ENCODE peak calls at places on chromosomes 11 and 22, in eight cellular contexts. One of them, this sample, is unnamed. For H3K27me3, the result is how much of the 10 kb centered on the place peaks cover.

GRCh38 chr11:13160302-13160701 is 117.3 kb upstream of the BMAL1 start:
- DNase-seq in cardiac muscle cell: no peak
- DNase-seq in gastrocnemius medialis: no peak
- DNase-seq in CD4-positive, alpha-beta memory T cell: no peak
- DNase-seq in naive thymus-derived CD4-positive, alpha-beta T cell: no peak
- DNase-seq in adipocyte: no peak
- DNase-seq in CD4-positive, CD25-positive, alpha-beta regulatory T cell: no peak
- DNase-seq in prostate gland: peak
- DNase-seq in this sample: no peak

GRCh38 chr22:27105142-27106025 is 448.0 kb downstream of the MIAT start:
- DNase-seq in cardiac muscle cell: peak
- DNase-seq in gastrocnemius medialis: peak
- DNase-seq in CD4-positive, alpha-beta memory T cell: no peak
- DNase-seq in naive thymus-derived CD4-positive, alpha-beta T cell: no peak
- DNase-seq in adipocyte: peak
- DNase-seq in CD4-positive, CD25-positive, alpha-beta regulatory T cell: no peak
- DNase-seq in prostate gland: no peak
- DNase-seq in this sample: peak

GRCh38 chr22:36541831-36542391 is 12.9 kb upstream of the EIF3D start:
- DNase-seq in cardiac muscle cell: peak
- DNase-seq in gastrocnemius medialis: no peak
- DNase-seq in CD4-positive, alpha-beta memory T cell: no peak
- DNase-seq in naive thymus-derived CD4-positive, alpha-beta T cell: peak
- DNase-seq in adipocyte: peak
- DNase-seq in CD4-positive, CD25-positive, alpha-beta regulatory T cell: no peak
- DNase-seq in prostate gland: peak
- DNase-seq in this sample: no peak

GRCh38 chr11:65412271-65413076 is 10.1 kb upstream of the NEAT1 start:
- DNase-seq in cardiac muscle cell: no peak
- DNase-seq in gastrocnemius medialis: no peak
- DNase-seq in CD4-positive, alpha-beta memory T cell: no peak
- DNase-seq in naive thymus-derived CD4-positive, alpha-beta T cell: no peak
- DNase-seq in adipocyte: no peak
- DNase-seq in CD4-positive, CD25-positive, alpha-beta regulatory T cell: no peak
- DNase-seq in prostate gland: no peak
- DNase-seq in this sample: no peak

GRCh38 chr11:12086271-12087074 is 23.9 kb upstream of the MICAL2 start:
- DNase-seq in cardiac muscle cell: peak
- DNase-seq in gastrocnemius medialis: peak
- DNase-seq in CD4-positive, alpha-beta memory T cell: no peak
- DNase-seq in naive thymus-derived CD4-positive, alpha-beta T cell: no peak
- DNase-seq in adipocyte: peak
- DNase-seq in CD4-positive, CD25-positive, alpha-beta regulatory T cell: no peak
- DNase-seq in prostate gland: no peak
- DNase-seq in this sample: peak

GRCh38 chr11:67023957-67024353 is 1.0 kb downstream of the SYT12 start:
- DNase-seq in cardiac muscle cell: no peak
- DNase-seq in gastrocnemius medialis: no peak
- DNase-seq in CD4-positive, alpha-beta memory T cell: no peak
- DNase-seq in naive thymus-derived CD4-positive, alpha-beta T cell: no peak
- DNase-seq in adipocyte: no peak
- DNase-seq in CD4-positive, CD25-positive, alpha-beta regulatory T cell: no peak
- DNase-seq in prostate gland: no peak
- DNase-seq in this sample: no peak

GRCh38 chr11:93219440-93219839 is 21.6 kb upstream of the SLC36A4 start:
- DNase-seq in cardiac muscle cell: no peak
- DNase-seq in gastrocnemius medialis: no peak
- DNase-seq in CD4-positive, alpha-beta memory T cell: no peak
- DNase-seq in naive thymus-derived CD4-positive, alpha-beta T cell: no peak
- DNase-seq in adipocyte: no peak
- DNase-seq in CD4-positive, CD25-positive, alpha-beta regulatory T cell: no peak
- DNase-seq in prostate gland: no peak
- DNase-seq in this sample: no peak

GRCh38 chr11:119619665-119620064 is 109.3 kb downstream of the NECTIN1 start:
- DNase-seq in cardiac muscle cell: no peak
- DNase-seq in gastrocnemius medialis: no peak
- DNase-seq in CD4-positive, alpha-beta memory T cell: no peak
- DNase-seq in naive thymus-derived CD4-positive, alpha-beta T cell: no peak
- DNase-seq in adipocyte: no peak
- DNase-seq in CD4-positive, CD25-positive, alpha-beta regulatory T cell: no peak
- DNase-seq in prostate gland: no peak
- DNase-seq in this sample: no peak

GRCh38 chr11:100776212-100776896 is 89.3 kb downstream of the ARHGAP42 start:
- DNase-seq in cardiac muscle cell: peak
- DNase-seq in gastrocnemius medialis: no peak
- DNase-seq in CD4-positive, alpha-beta memory T cell: no peak
- DNase-seq in naive thymus-derived CD4-positive, alpha-beta T cell: no peak
- DNase-seq in adipocyte: no peak
- DNase-seq in CD4-positive, CD25-positive, alpha-beta regulatory T cell: no peak
- DNase-seq in prostate gland: no peak
- DNase-seq in this sample: no peak

GRCh38 chr11:10309163-10310093 is 4.6 kb downstream of the ADM start:
- DNase-seq in cardiac muscle cell: peak
- DNase-seq in gastrocnemius medialis: peak
- DNase-seq in CD4-positive, alpha-beta memory T cell: no peak
- DNase-seq in naive thymus-derived CD4-positive, alpha-beta T cell: no peak
- DNase-seq in adipocyte: peak
- DNase-seq in CD4-positive, CD25-positive, alpha-beta regulatory T cell: no peak
- DNase-seq in prostate gland: peak
- DNase-seq in this sample: peak

GRCh38 chr11:46865340-46865739 is 19.3 kb upstream of the CKAP5 start:
- DNase-seq in cardiac muscle cell: peak
- DNase-seq in gastrocnemius medialis: no peak
- DNase-seq in CD4-positive, alpha-beta memory T cell: no peak
- DNase-seq in naive thymus-derived CD4-positive, alpha-beta T cell: no peak
- DNase-seq in adipocyte: peak
- DNase-seq in CD4-positive, CD25-positive, alpha-beta regulatory T cell: no peak
- DNase-seq in prostate gland: no peak
- DNase-seq in this sample: no peak

GRCh38 chr22:28978863-28979799 is 82.5 kb downstream of the C22orf31 start:
- DNase-seq in cardiac muscle cell: no peak
- DNase-seq in gastrocnemius medialis: peak
- DNase-seq in CD4-positive, alpha-beta memory T cell: no peak
- DNase-seq in naive thymus-derived CD4-positive, alpha-beta T cell: no peak
- DNase-seq in adipocyte: no peak
- DNase-seq in CD4-positive, CD25-positive, alpha-beta regulatory T cell: no peak
- DNase-seq in prostate gland: no peak
- DNase-seq in this sample: no peak

GRCh38 chr22:16601437-16602223 is 9.0 kb upstream of the CCT8L2 start:
- DNase-seq in cardiac muscle cell: no peak
- DNase-seq in gastrocnemius medialis: no peak
- DNase-seq in CD4-positive, alpha-beta memory T cell: no peak
- DNase-seq in naive thymus-derived CD4-positive, alpha-beta T cell: no peak
- DNase-seq in adipocyte: no peak
- DNase-seq in CD4-positive, CD25-positive, alpha-beta regulatory T cell: no peak
- DNase-seq in prostate gland: no peak
- DNase-seq in this sample: no peak

GRCh38 chr11:122872046-122872445 is 10.5 kb upstream of the JHY start:
- DNase-seq in cardiac muscle cell: no peak
- DNase-seq in gastrocnemius medialis: no peak
- DNase-seq in CD4-positive, alpha-beta memory T cell: no peak
- DNase-seq in naive thymus-derived CD4-positive, alpha-beta T cell: no peak
- DNase-seq in adipocyte: no peak
- DNase-seq in CD4-positive, CD25-positive, alpha-beta regulatory T cell: no peak
- DNase-seq in prostate gland: no peak
- DNase-seq in this sample: no peak

GRCh38 chr11:14529933-14530332 is 9.7 kb upstream of the PSMA1 start:
- DNase-seq in cardiac muscle cell: no peak
- DNase-seq in gastrocnemius medialis: no peak
- DNase-seq in CD4-positive, alpha-beta memory T cell: no peak
- DNase-seq in naive thymus-derived CD4-positive, alpha-beta T cell: no peak
- DNase-seq in adipocyte: no peak
- DNase-seq in CD4-positive, CD25-positive, alpha-beta regulatory T cell: no peak
- DNase-seq in prostate gland: no peak
- DNase-seq in this sample: no peak

GRCh38 chr11:35856259-35856658 is 87.6 kb upstream of the LDLRAD3 start:
- DNase-seq in cardiac muscle cell: no peak
- DNase-seq in gastrocnemius medialis: no peak
- DNase-seq in CD4-positive, alpha-beta memory T cell: no peak
- DNase-seq in naive thymus-derived CD4-positive, alpha-beta T cell: no peak
- DNase-seq in adipocyte: no peak
- DNase-seq in CD4-positive, CD25-positive, alpha-beta regulatory T cell: no peak
- DNase-seq in prostate gland: no peak
- DNase-seq in this sample: no peak

GRCh38 chr11:120134106-120134930 is 3.6 kb downstream of the TRIM29 start:
- DNase-seq in cardiac muscle cell: no peak
- DNase-seq in gastrocnemius medialis: no peak
- DNase-seq in CD4-positive, alpha-beta memory T cell: no peak
- DNase-seq in naive thymus-derived CD4-positive, alpha-beta T cell: no peak
- DNase-seq in adipocyte: no peak
- DNase-seq in CD4-positive, CD25-positive, alpha-beta regulatory T cell: no peak
- DNase-seq in prostate gland: peak
- DNase-seq in this sample: no peak

GRCh38 chr11:12008790-12009616 is 577 bp upstream of the DKK3 start:
- DNase-seq in cardiac muscle cell: peak
- DNase-seq in gastrocnemius medialis: no peak
- DNase-seq in CD4-positive, alpha-beta memory T cell: no peak
- DNase-seq in naive thymus-derived CD4-positive, alpha-beta T cell: no peak
- DNase-seq in adipocyte: peak
- DNase-seq in CD4-positive, CD25-positive, alpha-beta regulatory T cell: no peak
- DNase-seq in prostate gland: no peak
- DNase-seq in this sample: no peak

GRCh38 chr11:2919837-2920236 is 9.4 kb downstream of the PHLDA2 start:
- DNase-seq in cardiac muscle cell: no peak
- DNase-seq in gastrocnemius medialis: no peak
- DNase-seq in CD4-positive, alpha-beta memory T cell: no peak
- DNase-seq in naive thymus-derived CD4-positive, alpha-beta T cell: no peak
- DNase-seq in adipocyte: no peak
- DNase-seq in CD4-positive, CD25-positive, alpha-beta regulatory T cell: no peak
- DNase-seq in prostate gland: no peak
- DNase-seq in this sample: no peak

GRCh38 chr22:46084376-46084775 is 66.0 kb upstream of the PPARA start:
- DNase-seq in cardiac muscle cell: no peak
- DNase-seq in gastrocnemius medialis: no peak
- DNase-seq in CD4-positive, alpha-beta memory T cell: no peak
- DNase-seq in naive thymus-derived CD4-positive, alpha-beta T cell: no peak
- DNase-seq in adipocyte: no peak
- DNase-seq in CD4-positive, CD25-positive, alpha-beta regulatory T cell: no peak
- DNase-seq in prostate gland: no peak
- DNase-seq in this sample: no peak
- H3K27me3 ChIP-seq in cardiac muscle cell: under half
- H3K27me3 ChIP-seq in gastrocnemius medialis: under half
- H3K27me3 ChIP-seq in CD4-positive, alpha-beta memory T cell: under half
- H3K27me3 ChIP-seq in naive thymus-derived CD4-positive, alpha-beta T cell: under half
- H3K27me3 ChIP-seq in adipocyte: under half
- H3K27me3 ChIP-seq in CD4-positive, CD25-positive, alpha-beta regulatory T cell: under half
- H3K27me3 ChIP-seq in prostate gland: under half
- H3K27me3 ChIP-seq in this sample: under half

DNA sequence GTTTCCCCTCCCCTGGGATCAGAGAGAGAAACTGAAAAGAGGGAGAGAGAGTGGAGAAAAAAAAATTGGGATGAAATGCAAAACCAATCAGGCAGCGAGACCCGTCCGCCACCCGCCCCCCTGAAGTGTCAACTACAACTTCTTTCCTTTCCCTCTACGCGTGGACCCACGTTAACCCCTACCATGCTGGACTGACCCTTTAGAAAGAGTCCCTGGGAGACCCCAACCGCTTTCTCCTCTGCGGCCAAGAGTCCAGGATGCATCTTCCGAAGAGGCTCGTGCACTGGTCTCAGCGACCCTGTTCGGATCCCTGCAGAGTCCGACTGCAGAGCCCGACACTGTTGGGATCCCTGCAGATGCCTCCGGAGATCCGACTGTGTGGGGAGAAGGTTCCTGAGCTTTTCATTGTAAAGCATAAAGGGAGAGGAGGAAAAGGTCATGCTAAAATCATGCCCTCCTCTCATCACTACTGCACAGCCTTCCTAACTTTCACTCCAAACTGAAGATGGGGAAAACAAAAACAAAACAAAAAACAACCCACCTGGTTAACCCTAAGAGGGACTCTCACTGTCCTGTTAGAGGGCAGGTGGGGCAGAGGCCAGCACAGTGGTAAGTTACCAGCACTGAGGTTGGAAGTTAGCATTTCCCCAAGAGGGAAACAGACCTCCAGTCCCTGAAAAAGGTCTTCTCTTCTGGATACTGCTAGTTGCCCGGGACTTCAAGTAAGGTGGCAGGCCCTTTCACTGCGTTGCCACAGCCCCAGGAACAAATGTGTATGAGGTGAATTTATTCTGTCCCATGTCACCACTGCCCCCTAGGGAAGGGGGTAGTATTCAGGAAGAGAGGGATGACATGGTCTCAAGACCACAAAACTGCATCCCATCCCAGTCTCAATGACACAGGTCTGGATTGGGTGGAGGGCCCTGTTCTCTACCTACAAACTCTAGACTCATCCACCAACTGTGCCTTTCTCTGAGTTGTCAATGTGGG is 578 bp upstream of the ADAMTS8 start:
- DNase-seq in cardiac muscle cell: no peak
- DNase-seq in gastrocnemius medialis: no peak
- DNase-seq in CD4-positive, alpha-beta memory T cell: no peak
- DNase-seq in naive thymus-derived CD4-positive, alpha-beta T cell: no peak
- DNase-seq in adipocyte: no peak
- DNase-seq in CD4-positive, CD25-positive, alpha-beta regulatory T cell: no peak
- DNase-seq in prostate gland: no peak
- DNase-seq in this sample: no peak
- H3K27me3 ChIP-seq in cardiac muscle cell: under half
- H3K27me3 ChIP-seq in gastrocnemius medialis: under half
- H3K27me3 ChIP-seq in CD4-positive, alpha-beta memory T cell: under half
- H3K27me3 ChIP-seq in naive thymus-derived CD4-positive, alpha-beta T cell: under half
- H3K27me3 ChIP-seq in adipocyte: under half
- H3K27me3 ChIP-seq in CD4-positive, CD25-positive, alpha-beta regulatory T cell: under half
- H3K27me3 ChIP-seq in prostate gland: under half
- H3K27me3 ChIP-seq in this sample: under half

GRCh38 chr11:114309517-114309916 is 13.3 kb downstream of the NNMT start:
- DNase-seq in cardiac muscle cell: peak
- DNase-seq in gastrocnemius medialis: no peak
- DNase-seq in CD4-positive, alpha-beta memory T cell: no peak
- DNase-seq in naive thymus-derived CD4-positive, alpha-beta T cell: no peak
- DNase-seq in adipocyte: peak
- DNase-seq in CD4-positive, CD25-positive, alpha-beta regulatory T cell: no peak
- DNase-seq in prostate gland: no peak
- DNase-seq in this sample: no peak
- H3K27me3 ChIP-seq in cardiac muscle cell: under half
- H3K27me3 ChIP-seq in gastrocnemius medialis: under half
- H3K27me3 ChIP-seq in CD4-positive, alpha-beta memory T cell: under half
- H3K27me3 ChIP-seq in naive thymus-derived CD4-positive, alpha-beta T cell: under half
- H3K27me3 ChIP-seq in adipocyte: under half
- H3K27me3 ChIP-seq in CD4-positive, CD25-positive, alpha-beta regulatory T cell: under half
- H3K27me3 ChIP-seq in prostate gland: under half
- H3K27me3 ChIP-seq in this sample: under half

DNA sequence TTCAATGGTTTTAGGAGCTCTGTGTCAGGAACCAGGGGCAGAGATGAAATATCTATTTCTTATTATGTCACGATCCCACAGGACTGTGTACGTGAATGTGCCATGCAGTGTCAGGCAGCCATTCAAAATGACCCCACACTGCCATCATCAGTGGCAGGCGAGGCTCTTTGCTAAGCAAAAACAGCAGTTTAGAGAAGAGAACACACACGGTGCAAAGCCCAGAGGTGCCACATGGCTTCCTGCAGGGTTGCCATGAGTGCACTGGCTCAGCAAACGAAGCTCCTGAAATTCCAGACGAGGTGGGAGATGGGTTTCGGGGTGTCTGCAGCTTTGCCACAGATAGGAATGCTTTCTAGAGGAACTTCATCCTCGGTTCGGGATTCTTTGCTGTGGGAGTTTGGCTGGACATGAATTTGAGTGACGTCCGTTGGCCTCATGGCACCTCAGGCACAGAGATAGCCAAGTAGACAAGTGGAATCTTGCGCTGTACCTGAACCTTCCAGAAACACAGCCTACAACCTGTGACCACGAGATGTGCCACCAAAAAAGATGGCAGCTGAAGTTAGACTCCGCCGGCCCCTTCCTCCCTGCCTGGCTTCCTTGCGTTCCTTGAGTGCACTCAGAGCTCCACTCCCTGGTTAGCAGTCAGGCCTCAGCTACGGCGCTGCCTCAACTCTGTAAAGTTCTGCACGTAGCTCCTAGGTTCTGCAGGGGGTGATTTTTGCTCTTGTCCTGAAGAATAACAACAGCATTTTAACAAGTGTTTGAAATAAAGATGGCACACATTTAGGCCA is 7.8 kb upstream of the ZBED4 start:
- DNase-seq in cardiac muscle cell: no peak
- DNase-seq in gastrocnemius medialis: no peak
- DNase-seq in CD4-positive, alpha-beta memory T cell: no peak
- DNase-seq in naive thymus-derived CD4-positive, alpha-beta T cell: no peak
- DNase-seq in adipocyte: no peak
- DNase-seq in CD4-positive, CD25-positive, alpha-beta regulatory T cell: no peak
- DNase-seq in prostate gland: no peak
- DNase-seq in this sample: no peak
- H3K27me3 ChIP-seq in cardiac muscle cell: half or more
- H3K27me3 ChIP-seq in gastrocnemius medialis: under half
- H3K27me3 ChIP-seq in CD4-positive, alpha-beta memory T cell: under half
- H3K27me3 ChIP-seq in naive thymus-derived CD4-positive, alpha-beta T cell: under half
- H3K27me3 ChIP-seq in adipocyte: under half
- H3K27me3 ChIP-seq in CD4-positive, CD25-positive, alpha-beta regulatory T cell: under half
- H3K27me3 ChIP-seq in prostate gland: under half
- H3K27me3 ChIP-seq in this sample: under half